ENCODE peak calls at places on chromosomes 13 and 19, in four cellular contexts. F, E, S and I are unnamed samples.

GRCh38 chr13:19927117-19927734 is 31.3 kb upstream of the ZMYM2 start:
- DNase-seq in E (no peak), F (no peak), S (peak), I (no peak)

GRCh38 chr19:3383121-3383722 is 16.8 kb downstream of the NFIC start:
- DNase-seq in F (no peak), E (no peak), S (no peak), I (no peak)

GRCh38 chr19:58182577-58182988 is 278 bp upstream of the ZNF274 start:
- DNase-seq in E (peak), S (no peak), F (peak), I (no peak)

GRCh38 chr13:98822238-98822606 is 69.8 kb upstream of the SLC15A1 start:
- DNase-seq in E (no peak), S (no peak), F (peak), I (no peak)

GRCh38 chr13:27339299-27339698 is 68.7 kb downstream of the RASL11A start:
- DNase-seq in S (peak), E (peak), F (peak), I (no peak)

GRCh38 chr19:4009990-4010807 is 2.7 kb downstream of the PIAS4 start:
- DNase-seq in F (peak), S (no peak), E (no peak), I (no peak)

GRCh38 chr13:73948848-73949529 is 185.2 kb downstream of the KLF12 start:
- DNase-seq in F (no peak), E (no peak), S (no peak), I (no peak)

GRCh38 chr13:45807520-45808099 is 43.9 kb downstream of the SIAH3 start:
- DNase-seq in E (peak), S (peak), F (peak), I (peak)

GRCh38 chr13:49772828-49773227 is 19.7 kb downstream of the KPNA3 start:
- DNase-seq in S (no peak), F (no peak), E (no peak), I (no peak)

GRCh38 chr19:33393286-33394005 is 19.9 kb downstream of the CEBPG start:
- DNase-seq in S (peak), F (peak), E (no peak), I (no peak)

GRCh38 chr19:49331616-49332055 is 3.6 kb upstream of the CD37 start:
- DNase-seq in S (peak), E (peak), F (peak), I (peak)

GRCh38 chr19:1104452-1105216 is 840 bp downstream of the GPX4 start:
- DNase-seq in S (peak), F (peak), E (peak), I (no peak)

GRCh38 chr19:5957132-5957531 is 20.8 kb downstream of the RANBP3 start:
- DNase-seq in E (no peak), S (no peak), F (no peak), I (no peak)

GRCh38 chr13:48817166-48817802 is 158.4 kb upstream of the FNDC3A start:
- DNase-seq in F (no peak), E (no peak), S (no peak), I (no peak)

GRCh38 chr13:85492283-85492682 is 306.9 kb downstream of the SLITRK6 start:
- DNase-seq in F (no peak), S (no peak), E (no peak), I (no peak)

GRCh38 chr19:33205531-33206260 is 11.6 kb downstream of the LRP3 start:
- DNase-seq in F (peak), S (no peak), E (no peak), I (no peak)

GRCh38 chr13:27573265-27573664 is 47.1 kb downstream of the LNX2 start:
- DNase-seq in E (no peak), S (peak), F (no peak), I (no peak)

GRCh38 chr13:52127378-52127777 is 1.5 kb downstream of the NEK5 start:
- DNase-seq in S (no peak), E (no peak), F (no peak), I (no peak)

GRCh38 chr19:15251749-15252397 is 19.6 kb upstream of the EPHX3 start:
- DNase-seq in F (peak), E (peak), S (peak), I (no peak)

GRCh38 chr13:52001120-52001731 is 10.0 kb downstream of the ATP7B start:
- DNase-seq in E (peak), F (peak), S (peak), I (no peak)

GRCh38 chr19:43105496-43105895 is 23.0 kb upstream of the PSG2 start:
- DNase-seq in E (no peak), F (no peak), S (no peak), I (no peak)

GRCh38 chr13:99731747-99732146 is 230.5 kb downstream of the TM9SF2 start:
- DNase-seq in F (peak), S (no peak), E (no peak), I (no peak)

GRCh38 chr13:47433461-47434005 is 536.7 kb upstream of the HTR2A start:
- DNase-seq in F (no peak), S (no peak), E (no peak), I (no peak)

GRCh38 chr19:43768273-43769050 is 12.3 kb downstream of the KCNN4 start:
- DNase-seq in F (no peak), E (no peak), S (no peak), I (no peak)

GRCh38 chr19:42286349-42287016 is 15.4 kb upstream of the PRR19 start:
- DNase-seq in E (peak), S (no peak), F (peak), I (no peak)

GRCh38 chr13:20193924-20194631 is 1.3 kb upstream of the GJB2 start:
- DNase-seq in F (no peak), E (no peak), S (no peak), I (no peak)

GRCh38 chr13:30736461-30736860 is 1.1 kb downstream of the ALOX5AP start:
- DNase-seq in S (no peak), E (no peak), F (no peak), I (no peak)

GRCh38 chr13:21522130-21522529 is 63.0 kb upstream of the ZDHHC20 start:
- DNase-seq in F (no peak), E (no peak), S (no peak), I (no peak)

GRCh38 chr19:48539503-48540096 is 12.4 kb upstream of the SULT2B1 start:
- DNase-seq in F (peak), S (no peak), E (peak), I (no peak)

GRCh38 chr13:100156786-100157185 is 67.9 kb downstream of the PCCA start:
- DNase-seq in S (no peak), E (no peak), F (no peak), I (no peak)

GRCh38 chr13:50914301-50914700 is 4.7 kb downstream of the RNASEH2B start:
- DNase-seq in S (no peak), E (no peak), F (no peak), I (no peak)

GRCh38 chr19:40335855-40336700 is 12.1 kb downstream of the C19orf47 start:
- DNase-seq in E (no peak), S (no peak), F (no peak), I (no peak)

GRCh38 chr13:30456290-30456689 is 9.4 kb downstream of the HMGB1 start:
- DNase-seq in E (no peak), F (no peak), S (no peak), I (no peak)

GRCh38 chr19:2032296-2032941 is 16.9 kb upstream of the BTBD2 start:
- DNase-seq in E (no peak), S (no peak), F (peak), I (no peak)

GRCh38 chr13:24035411-24035810 is 125.1 kb upstream of the SPATA13 start:
- DNase-seq in S (no peak), E (no peak), F (no peak), I (no peak)

GRCh38 chr19:29544656-29545360 is 19.0 kb downstream of the VSTM2B start:
- DNase-seq in F (no peak), S (no peak), E (no peak), I (no peak)
- TF ChIP-seq FOXM1 in F (no peak), S (no peak), E (no peak), I (no peak)

GRCh38 chr19:12995596-12996541 is 594 bp downstream of the NFIX start:
- DNase-seq in S (no peak), F (peak), E (peak), I (no peak)
- TF ChIP-seq YY1 in S (no peak), F (no peak), E (no peak), I (no peak)

GRCh38 chr19:47239610-47240296 is 8.8 kb upstream of the BBC3 start:
- DNase-seq in S (no peak), E (no peak), F (peak), I (no peak)
- TF ChIP-seq FOXM1 in S (no peak), E (no peak), F (no peak), I (no peak)

DNA sequence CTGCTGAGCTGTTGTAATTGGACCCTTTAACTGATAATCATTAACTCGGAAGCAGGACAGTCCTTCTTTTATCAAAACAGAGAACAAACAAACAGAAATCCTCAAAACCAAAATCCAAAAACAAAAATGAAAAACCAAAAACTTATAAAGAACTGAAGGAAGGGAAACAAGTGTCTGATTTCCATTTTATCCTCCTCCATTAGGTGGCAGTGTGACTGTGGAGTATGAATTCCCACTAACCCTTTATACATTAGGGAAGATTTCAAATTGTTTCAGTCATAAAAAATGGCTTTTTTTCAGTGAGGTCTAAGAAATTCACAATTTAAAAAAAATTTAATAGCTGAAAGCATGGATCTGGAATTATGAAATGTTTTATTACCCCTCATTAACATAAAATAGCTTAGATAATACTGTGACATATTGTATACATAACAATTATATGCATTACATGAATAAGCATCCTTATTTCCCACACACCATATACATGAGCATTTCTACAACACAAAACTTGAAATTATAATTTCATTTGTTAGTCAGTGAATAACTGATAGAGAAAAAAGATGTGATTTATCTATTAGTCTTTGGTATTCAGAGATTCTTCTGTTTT is 1074.3 kb upstream of the PCDH9 start:
- DNase-seq in F (peak), E (peak), S (peak), I (no peak)
- TF ChIP-seq YY1 in F (no peak), E (no peak), S (no peak), I (no peak)

DNA sequence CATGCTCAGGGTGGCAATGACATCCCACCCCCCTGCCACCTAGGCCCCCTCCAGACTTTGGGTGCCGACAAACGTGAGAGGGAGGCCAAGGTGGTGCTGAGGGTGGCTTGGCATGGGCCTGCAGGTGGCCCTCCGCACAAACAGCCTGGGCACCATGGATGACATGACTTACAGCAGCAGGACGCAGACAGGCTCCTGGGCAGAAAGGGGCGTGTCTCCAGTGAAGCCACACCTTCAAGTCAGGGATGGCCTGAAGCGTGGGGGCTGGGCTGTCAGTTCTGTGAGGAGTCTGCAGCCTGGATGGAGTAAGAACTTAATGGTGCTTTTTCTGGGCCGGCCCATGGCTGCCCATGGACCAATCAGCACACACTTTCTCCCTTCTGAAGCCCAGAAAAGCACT is 25.3 kb downstream of the POMP start:
- DNase-seq in S (peak), F (no peak), E (no peak), I (no peak)
- TF ChIP-seq FOXM1 in S (no peak), F (no peak), E (no peak), I (no peak)

GRCh38 chr13:42860485-42860884 is 79.1 kb downstream of the FAM216B start:
- DNase-seq in F (no peak), S (no peak), E (no peak), I (no peak)

GRCh38 chr13:42865703-42866102 is 84.3 kb downstream of the FAM216B start:
- DNase-seq in F (peak), S (no peak), E (no peak), I (no peak)

GRCh38 chr13:42867232-42867631 is 85.8 kb downstream of the FAM216B start:
- DNase-seq in E (no peak), S (no peak), F (no peak), I (no peak)

GRCh38 chr13:42859760-42860159 is 78.4 kb downstream of the FAM216B start:
- DNase-seq in S (no peak), E (no peak), F (no peak), I (no peak)

GRCh38 chr13:42864952-42865634 is 83.7 kb downstream of the FAM216B start:
- DNase-seq in E (no peak), F (peak), S (no peak), I (no peak)
- TF ChIP-seq YY1 in E (no peak), F (no peak), S (no peak), I (no peak)

GRCh38 chr19:10105241-10106099 is 692 bp upstream of the PPAN start:
- DNase-seq in S (no peak), F (no peak), E (peak), I (peak)

GRCh38 chr19:10100163-10100785 is 2.2 kb downstream of the ANGPTL6 start:
- DNase-seq in F (no peak), E (no peak), S (no peak), I (no peak)

GRCh38 chr19:10104665-10105221 is 1.4 kb upstream of the PPAN start:
- DNase-seq in F (no peak), S (no peak), E (peak), I (peak)

GRCh38 chr19:10104130-10104513 is 1.6 kb upstream of the ANGPTL6 start:
- DNase-seq in F (no peak), S (no peak), E (peak), I (no peak)

GRCh38 chr19:10102787-10103236 is 334 bp upstream of the ANGPTL6 start:
- DNase-seq in F (peak), S (no peak), E (no peak), I (peak)
- TF ChIP-seq FOXM1 in F (no peak), S (no peak), E (no peak), I (peak)

DNA sequence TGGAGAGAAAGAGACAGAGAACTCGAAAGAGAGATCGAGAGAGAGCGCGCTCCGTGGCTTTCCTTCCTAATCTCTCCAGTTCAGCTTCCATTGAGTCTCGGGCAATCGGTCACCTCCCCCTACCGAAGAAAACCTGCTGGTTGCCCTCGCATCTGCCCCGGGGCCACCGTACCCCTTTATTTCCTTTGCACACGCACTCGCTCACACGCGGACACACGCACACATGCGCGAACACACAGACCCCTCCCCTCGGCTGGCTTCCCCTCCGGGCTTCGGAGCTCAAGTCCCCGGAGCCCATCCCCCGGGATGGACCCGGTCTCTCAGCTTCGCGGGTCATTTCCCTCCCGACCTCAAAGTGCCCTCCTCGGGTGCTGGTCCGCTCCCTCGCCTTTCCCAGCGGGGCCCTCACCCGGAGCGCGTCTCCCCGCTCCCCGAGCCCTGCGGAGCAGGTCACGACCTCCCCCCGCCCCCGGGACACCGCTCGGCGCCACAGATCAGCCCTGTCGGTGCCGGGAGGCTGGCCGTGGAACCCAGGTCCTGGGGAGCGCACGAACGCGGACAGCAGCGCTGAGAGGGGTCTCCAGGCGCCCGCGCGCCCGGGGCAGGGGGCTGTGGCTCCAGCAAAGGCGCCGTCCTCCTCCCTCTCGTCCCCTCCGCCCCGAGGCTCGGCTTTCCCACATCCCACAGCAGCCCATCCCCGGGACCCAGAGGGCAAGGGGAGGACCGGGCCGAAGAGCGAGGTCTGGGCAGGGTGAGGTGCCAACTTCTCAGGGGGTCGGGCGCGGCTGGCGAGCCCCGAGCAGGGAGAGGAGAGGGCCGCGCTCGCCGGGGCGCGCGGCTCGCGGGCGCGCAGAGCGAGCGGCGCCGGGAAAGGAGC is 1.8 kb downstream of the DACH1 start:
- DNase-seq in E (no peak), S (no peak), F (peak), I (no peak)
- TF ChIP-seq YY1 in E (no peak), S (no peak), F (no peak), I (no peak)